ENCODE peak calls at places on chromosome 11, in six cellular contexts. I, Y, N, U, P and B are unnamed samples.

GRCh38 chr11:31687861-31688260 is 123.3 kb downstream of the PAX6 start:
- DNase-seq in I (no peak), P (no peak), Y (no peak), U (no peak), N (no peak), B (no peak)

GRCh38 chr11:103077553-103077952 is 14.4 kb downstream of the DCUN1D5 start:
- DNase-seq in N (no peak), P (no peak), Y (no peak), U (no peak), I (no peak), B (no peak)

GRCh38 chr11:94563176-94563847 is 3.9 kb upstream of the PIWIL4 start:
- DNase-seq in N (peak), Y (peak), U (peak), P (peak), I (peak), B (no peak)

GRCh38 chr11:95156133-95156731 is 66.6 kb downstream of the ENDOD1 start:
- DNase-seq in U (no peak), P (no peak), I (no peak), N (no peak), Y (no peak), B (no peak)

GRCh38 chr11:101745756-101746155 is 161.9 kb upstream of the TRPC6 start:
- DNase-seq in I (no peak), P (no peak), Y (no peak), N (no peak), U (no peak), B (no peak)

GRCh38 chr11:129828301-129828836 is 12.7 kb downstream of the TMEM45B start:
- DNase-seq in P (no peak), Y (no peak), I (peak), U (peak), N (peak), B (no peak)

GRCh38 chr11:112553340-112553739 is 292.7 kb upstream of the PLET1 start:
- DNase-seq in I (no peak), P (no peak), N (no peak), Y (no peak), U (no peak), B (no peak)

GRCh38 chr11:8209208-8209807 is 40.5 kb upstream of the RIC3 start:
- DNase-seq in I (no peak), N (no peak), U (no peak), Y (no peak), P (no peak), B (peak)

GRCh38 chr11:22634897-22635629 is 9.4 kb upstream of the FANCF start:
- DNase-seq in I (no peak), U (peak), Y (no peak), P (no peak), N (peak), B (no peak)

GRCh38 chr11:2382927-2383822 is 6.1 kb downstream of the CD81 start:
- DNase-seq in Y (peak), I (no peak), U (peak), P (no peak), N (no peak), B (no peak)
- TF ChIP-seq CTCF in Y (no peak), I (no peak), U (no peak), P (no peak), N (no peak), B (no peak)

DNA sequence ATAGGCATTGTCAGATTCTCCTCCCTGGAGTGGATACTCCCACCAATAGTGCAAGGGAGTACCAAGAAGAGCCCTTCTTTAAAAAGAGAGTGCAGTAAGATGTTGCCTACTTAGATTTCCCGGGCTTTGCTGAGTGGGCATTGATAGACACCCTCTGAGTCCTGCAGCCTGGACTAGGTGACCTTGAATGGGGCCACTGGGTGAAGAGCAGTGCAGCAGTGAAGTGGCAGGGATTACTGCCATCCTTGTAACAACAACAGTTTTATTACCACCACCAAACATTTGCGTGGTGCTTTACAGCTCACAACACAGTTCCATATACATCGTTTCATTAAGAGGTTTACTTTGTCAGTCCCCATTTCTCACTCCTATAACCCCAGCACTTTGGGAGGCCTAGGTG is 59.4 kb downstream of the MICAL2 start:
- DNase-seq in N (no peak), U (no peak), Y (no peak), P (no peak), I (no peak), B (no peak)
- TF ChIP-seq CTCF in N (no peak), U (no peak), Y (no peak), P (no peak), I (no peak), B (no peak)

DNA sequence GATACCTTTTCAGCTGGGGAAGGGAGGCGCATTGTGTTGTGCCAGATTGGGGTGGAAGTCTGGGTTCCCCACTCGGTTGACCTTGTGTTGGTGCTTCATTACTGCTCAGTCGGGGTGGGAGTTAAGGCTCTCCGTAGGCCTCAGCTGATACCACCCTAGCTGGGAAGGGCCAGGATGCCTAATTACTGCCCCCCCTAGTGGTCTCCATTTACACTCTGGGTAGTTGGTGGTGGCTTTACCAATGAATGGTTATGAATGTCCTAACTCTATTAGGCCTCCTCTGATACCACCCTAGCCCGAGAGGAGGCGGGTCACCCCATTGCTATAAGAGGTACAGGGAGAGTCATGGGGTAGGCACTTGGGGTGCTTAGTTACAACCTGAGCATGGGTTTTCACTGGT is 27.5 kb upstream of the HIKESHI start:
- DNase-seq in Y (no peak), N (no peak), I (no peak), P (no peak), U (no peak), B (no peak)
- TF ChIP-seq CTCF in Y (peak), N (peak), I (peak), P (no peak), U (peak), B (no peak)

DNA sequence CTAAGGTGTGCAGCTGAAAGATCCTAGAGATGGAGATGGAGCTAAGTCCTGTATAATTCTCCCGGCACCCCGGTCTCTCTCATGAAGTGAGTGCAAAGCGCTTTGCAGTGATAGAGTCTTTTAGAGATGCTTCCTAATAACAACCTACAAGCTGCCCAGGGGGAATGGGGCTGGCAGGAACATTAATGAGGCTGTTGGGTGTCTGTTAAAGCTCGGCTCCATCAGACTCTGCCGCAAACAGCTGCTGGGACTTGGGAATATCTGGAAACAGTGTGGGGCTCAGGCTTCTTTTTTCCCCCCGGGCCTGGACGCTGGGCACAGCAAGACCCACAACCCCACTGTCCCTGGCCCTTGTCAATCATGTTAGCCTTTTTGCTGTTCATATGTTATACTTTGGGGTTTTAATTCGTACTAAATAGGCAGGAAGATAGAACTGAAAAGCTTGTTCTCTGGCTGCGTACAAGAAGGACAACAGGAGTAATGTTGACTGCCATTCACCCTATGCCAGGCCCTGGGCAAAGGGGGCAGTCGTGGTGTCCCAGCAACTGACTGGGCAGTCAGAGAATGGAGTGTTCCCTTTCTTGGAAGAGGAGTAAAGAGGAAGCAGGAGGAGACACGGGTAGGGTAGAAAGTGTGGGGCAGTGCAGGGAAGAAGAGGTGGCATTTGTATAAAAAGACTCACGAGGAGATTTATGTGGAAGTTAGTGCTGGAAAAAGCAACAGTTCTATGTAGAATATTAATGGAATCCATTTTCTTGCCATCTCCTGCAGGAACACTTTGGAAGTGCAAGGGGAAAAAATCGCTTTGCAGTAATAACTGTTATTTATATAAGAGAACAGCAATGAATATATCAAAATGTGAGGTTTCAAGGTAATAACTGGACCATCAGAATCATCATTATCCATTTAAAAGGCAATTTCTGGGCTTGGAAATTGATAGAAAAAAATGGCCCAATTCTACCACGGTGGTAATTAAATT is 232.8 kb downstream of the GRIK4 start:
- DNase-seq in N (no peak), P (no peak), I (no peak), U (no peak), Y (no peak), B (peak)
- TF ChIP-seq CTCF in N (no peak), P (peak), I (peak), U (no peak), Y (no peak), B (no peak)

DNA sequence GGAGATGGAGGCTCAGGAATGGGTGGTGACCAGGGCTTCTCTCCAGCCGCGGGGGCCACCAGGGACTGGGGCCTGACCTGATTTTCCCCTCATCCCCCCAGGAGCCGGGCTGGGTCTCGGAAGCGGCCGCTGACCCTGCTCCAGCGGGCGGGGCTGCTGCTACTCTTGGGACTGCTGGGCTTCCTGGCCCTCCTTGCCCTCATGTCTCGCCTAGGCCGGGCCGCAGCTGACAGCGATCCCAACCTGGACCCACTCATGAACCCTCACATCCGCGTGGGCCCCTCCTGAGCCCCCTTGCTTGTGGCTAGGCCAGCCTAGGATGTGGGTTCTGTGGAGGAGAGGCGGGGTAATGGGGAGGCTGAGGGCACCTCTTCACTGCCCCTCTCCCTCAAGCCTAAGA is 3.8 kb downstream of the ZFPL1 start:
- DNase-seq in I (no peak), N (no peak), Y (no peak), P (no peak), U (no peak), B (no peak)
- TF ChIP-seq CTCF in I (no peak), N (no peak), Y (no peak), P (no peak), U (no peak), B (no peak)

DNA sequence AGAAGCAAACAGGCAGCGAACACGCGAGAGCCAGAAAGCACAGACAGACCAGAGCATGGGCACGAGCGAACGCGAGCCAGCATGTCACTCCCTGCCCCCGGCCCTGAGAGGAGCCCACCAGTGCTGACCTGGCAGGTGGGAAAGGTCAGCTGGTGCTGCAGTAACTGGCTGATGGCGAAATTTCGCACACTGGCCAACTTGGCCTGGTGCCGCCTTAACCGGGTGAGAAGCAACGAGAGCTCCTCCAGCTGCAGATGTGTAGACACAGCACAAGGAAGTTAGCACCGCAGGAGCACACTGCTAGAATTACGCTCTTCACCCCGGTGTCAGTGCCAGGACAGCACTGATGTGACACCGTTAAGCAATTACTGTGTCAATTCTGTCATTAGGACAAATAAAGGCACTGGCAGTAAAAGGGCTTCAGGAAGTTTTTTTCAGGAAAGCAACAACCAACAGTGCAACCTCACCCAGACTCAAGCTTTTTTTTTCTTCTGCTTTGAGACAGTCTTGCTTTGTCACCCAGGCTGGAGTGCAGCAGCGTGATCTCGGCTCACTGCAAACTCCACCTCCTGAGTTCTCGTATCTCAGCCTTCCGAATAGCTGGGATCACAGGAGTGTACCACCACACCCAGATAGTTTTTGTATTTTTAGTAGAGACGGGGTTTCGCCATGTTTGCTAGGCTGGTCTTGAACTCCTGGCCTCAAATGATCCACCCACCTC is 76.8 kb downstream of the C11orf58 start:
- DNase-seq in P (no peak), N (no peak), I (no peak), U (peak), Y (no peak), B (no peak)
- TF ChIP-seq CTCF in P (no peak), N (no peak), I (no peak), U (no peak), Y (no peak), B (no peak)

GRCh38 chr11:63511349-63511748 is 5.5 kb downstream of the LGALS12 start:
- DNase-seq in I (no peak), N (no peak), P (no peak), Y (no peak), U (no peak), B (peak)
- TF ChIP-seq CTCF in I (no peak), N (no peak), P (no peak), Y (no peak), U (no peak), B (no peak)

GRCh38 chr11:69102732-69103615 is 52.8 kb upstream of the SMIM38 start:
- DNase-seq in N (no peak), I (peak), P (no peak), U (no peak), Y (no peak), B (peak)
- TF ChIP-seq CTCF in N (peak), I (peak), P (peak), U (no peak), Y (no peak), B (peak)

GRCh38 chr11:131217313-131218297 is 152.8 kb upstream of the NTM start:
- DNase-seq in U (no peak), P (peak), Y (no peak), N (no peak), I (no peak), B (no peak)
- TF ChIP-seq CTCF in U (peak), P (peak), Y (no peak), N (peak), I (peak), B (peak)

GRCh38 chr11:123020968-123021367 is 39.3 kb upstream of the BSX start:
- DNase-seq in I (no peak), N (peak), P (peak), Y (peak), U (peak), B (peak)
- TF ChIP-seq CTCF in I (peak), N (peak), P (peak), Y (peak), U (peak), B (peak)